ENCODE peak calls at places on chromosomes 1 and 21, in seven cellular contexts. One of them, this sample, is unnamed.

GRCh38 chr1:73056826-73057225 is 774.5 kb upstream of the NEGR1 start:
- DNase-seq in EL: no peak
- DNase-seq in left cardiac atrium: no peak
- DNase-seq in stimulated activated CD4-positive, alpha-beta T cell treated with anti-CD3 and anti-CD28 coated beads, Interleukin-1b, Interleukin-23, amount 100 ng/mL, for 24 hours: no peak
- DNase-seq in upper lobe of right lung: no peak
- DNase-seq in spleen: no peak
- DNase-seq in esophagus squamous epithelium: no peak
- DNase-seq in this sample: no peak

GRCh38 chr1:23619299-23620188 is 60.2 kb upstream of the ID3 start:
- DNase-seq in EL: no peak
- DNase-seq in left cardiac atrium: peak
- DNase-seq in stimulated activated CD4-positive, alpha-beta T cell treated with anti-CD3 and anti-CD28 coated beads, Interleukin-1b, Interleukin-23, amount 100 ng/mL, for 24 hours: peak
- DNase-seq in upper lobe of right lung: peak
- DNase-seq in spleen: peak
- DNase-seq in esophagus squamous epithelium: no peak
- DNase-seq in this sample: no peak

GRCh38 chr1:119159096-119159495 is 18.6 kb upstream of the WARS2 start:
- DNase-seq in EL: peak
- DNase-seq in left cardiac atrium: no peak
- DNase-seq in stimulated activated CD4-positive, alpha-beta T cell treated with anti-CD3 and anti-CD28 coated beads, Interleukin-1b, Interleukin-23, amount 100 ng/mL, for 24 hours: no peak
- DNase-seq in upper lobe of right lung: no peak
- DNase-seq in spleen: no peak
- DNase-seq in esophagus squamous epithelium: no peak
- DNase-seq in this sample: no peak

GRCh38 chr1:19439464-19440171 is 45.7 kb downstream of the CAPZB start:
- DNase-seq in EL: no peak
- DNase-seq in left cardiac atrium: peak
- DNase-seq in stimulated activated CD4-positive, alpha-beta T cell treated with anti-CD3 and anti-CD28 coated beads, Interleukin-1b, Interleukin-23, amount 100 ng/mL, for 24 hours: no peak
- DNase-seq in upper lobe of right lung: no peak
- DNase-seq in spleen: no peak
- DNase-seq in esophagus squamous epithelium: no peak
- DNase-seq in this sample: no peak

GRCh38 chr1:3992103-3992556 is 92.1 kb upstream of the C1orf174 start:
- DNase-seq in EL: peak
- DNase-seq in left cardiac atrium: no peak
- DNase-seq in stimulated activated CD4-positive, alpha-beta T cell treated with anti-CD3 and anti-CD28 coated beads, Interleukin-1b, Interleukin-23, amount 100 ng/mL, for 24 hours: no peak
- DNase-seq in upper lobe of right lung: no peak
- DNase-seq in spleen: no peak
- DNase-seq in esophagus squamous epithelium: no peak
- DNase-seq in this sample: no peak

GRCh38 chr1:89464008-89464407 is 60.6 kb upstream of the LRRC8B start:
- DNase-seq in EL: no peak
- DNase-seq in left cardiac atrium: no peak
- DNase-seq in stimulated activated CD4-positive, alpha-beta T cell treated with anti-CD3 and anti-CD28 coated beads, Interleukin-1b, Interleukin-23, amount 100 ng/mL, for 24 hours: no peak
- DNase-seq in upper lobe of right lung: no peak
- DNase-seq in spleen: no peak
- DNase-seq in esophagus squamous epithelium: no peak
- DNase-seq in this sample: no peak

GRCh38 chr1:153553096-153553495 is 4.0 kb upstream of the S100A3 start:
- DNase-seq in EL: no peak
- DNase-seq in left cardiac atrium: no peak
- DNase-seq in stimulated activated CD4-positive, alpha-beta T cell treated with anti-CD3 and anti-CD28 coated beads, Interleukin-1b, Interleukin-23, amount 100 ng/mL, for 24 hours: no peak
- DNase-seq in upper lobe of right lung: peak
- DNase-seq in spleen: no peak
- DNase-seq in esophagus squamous epithelium: no peak
- DNase-seq in this sample: no peak

GRCh38 chr21:37548521-37548981 is 182.0 kb downstream of the DYRK1A start:
- DNase-seq in EL: no peak
- DNase-seq in left cardiac atrium: no peak
- DNase-seq in stimulated activated CD4-positive, alpha-beta T cell treated with anti-CD3 and anti-CD28 coated beads, Interleukin-1b, Interleukin-23, amount 100 ng/mL, for 24 hours: no peak
- DNase-seq in upper lobe of right lung: no peak
- DNase-seq in spleen: no peak
- DNase-seq in esophagus squamous epithelium: no peak
- DNase-seq in this sample: no peak

This sample was measured in thoracic aorta.